ENCODE peak calls at places on chromosomes 1 and 21, in six cellular contexts. L, G, Y, D, B and E are unnamed samples.
A peak's percentile ranks its signal among the peaks of the same experiment; 100 is the strongest.

GRCh38 chr1:159162511-159163265 is 8.7 kb upstream of the CADM3 start:
- DNase-seq in Y (no peak), G (no peak), B (no peak), L (no peak), D (no peak), E (no peak)

GRCh38 chr1:162023547-162024501 is at the start of gene OLFML2B:
- DNase-seq in D (peak; percentile 84), L (peak; percentile 78), B (peak; percentile 82), Y (peak; percentile 15), G (peak; percentile 39), E (no peak)

GRCh38 chr1:201149400-201149799 is 4.9 kb downstream of the TMEM9 start:
- DNase-seq in L (no peak), B (peak; percentile 65), D (peak; percentile 29), G (no peak), Y (no peak), E (no peak)

GRCh38 chr1:201310251-201310985 is 27.1 kb downstream of the PKP1 start:
- DNase-seq in B (no peak), D (no peak), G (no peak), L (no peak), Y (no peak), E (no peak)

GRCh38 chr1:244207935-244208244 is 156.8 kb downstream of the ZBTB18 start:
- DNase-seq in Y (no peak), D (no peak), B (no peak), L (no peak), G (no peak), E (no peak)

GRCh38 chr1:50853325-50853724 is 106.7 kb downstream of the FAF1 start:
- DNase-seq in D (no peak), Y (no peak), B (no peak), G (no peak), L (no peak), E (no peak)

GRCh38 chr1:34049477-34049876 is 115.6 kb downstream of the CSMD2 start:
- DNase-seq in Y (no peak), L (no peak), D (no peak), B (no peak), G (no peak), E (no peak)

GRCh38 chr1:162644986-162645314 is 12.7 kb downstream of the DDR2 start:
- DNase-seq in L (no peak), Y (no peak), G (no peak), B (no peak), D (no peak), E (no peak)

GRCh38 chr1:213201380-213202155 is 150.5 kb downstream of the RPS6KC1 start:
- DNase-seq in G (no peak), D (peak; percentile 24), B (no peak), Y (no peak), L (no peak), E (no peak)

GRCh38 chr1:198265073-198265661 is 108.4 kb downstream of the NEK7 start:
- DNase-seq in Y (no peak), D (peak; percentile 55), L (no peak), G (no peak), B (no peak), E (no peak)

GRCh38 chr1:218459878-218460277 is 114.7 kb downstream of the TGFB2 start:
- DNase-seq in L (peak; percentile 55), D (peak; percentile 96), B (peak; percentile 64), G (no peak), Y (no peak), E (peak; percentile 71)

GRCh38 chr1:227998374-227999055 is 8.3 kb upstream of the WNT3A start:
- DNase-seq in L (no peak), G (no peak), D (no peak), Y (no peak), B (no peak), E (no peak)

GRCh38 chr1:56002272-56002671 is 577.1 kb downstream of the PLPP3 start:
- DNase-seq in G (no peak), D (no peak), B (no peak), L (no peak), Y (no peak), E (no peak)

GRCh38 chr21:38351961-38352521 is 95.2 kb downstream of the KCNJ15 start:
- DNase-seq in L (peak; percentile 9), B (no peak), D (peak; percentile 92), G (no peak), Y (no peak), E (no peak)

GRCh38 chr1:29235955-29236742 is at the start of gene PTPRU:
- DNase-seq in D (peak; percentile 42), Y (peak; percentile 78), L (peak; percentile 78), B (peak; percentile 98), G (peak; percentile 77), E (no peak)